ENCODE peak calls at places on chromosome 1, in nine cellular contexts. A, W, F, K, I, Z, N, Y and E are unnamed samples.

GRCh38 chr1:9942399-9942938 is 722 bp downstream of the LZIC start:
- DNase-seq in A (no peak), W (no peak), F (peak; percentile 18), K (no peak), I (peak; percentile 62), Z (peak; percentile 63), N (no peak), Y (peak; percentile 6), E (peak; percentile 10)

GRCh38 chr1:223776075-223776814 is 63.9 kb downstream of the CAPN2 start:
- DNase-seq in A (no peak), W (no peak), F (no peak), K (peak; percentile 12), I (peak; percentile 95), Z (no peak), N (no peak), Y (peak; percentile 67), E (peak; percentile 17)

GRCh38 chr1:226602186-226603029 is 53.8 kb downstream of the STUM start:
- DNase-seq in A (peak; percentile 36), W (no peak), F (no peak), K (no peak), I (peak; percentile 80), Z (no peak), N (no peak), Y (no peak), E (no peak)

GRCh38 chr1:229397762-229398161 is 36.1 kb downstream of the ACTA1 start:
- DNase-seq in A (no peak), W (no peak), F (no peak), K (no peak), I (no peak), Z (no peak), N (no peak), Y (no peak), E (no peak)

GRCh38 chr1:227043755-227044154 is 103.7 kb downstream of the COQ8A start:
- DNase-seq in A (no peak), W (no peak), F (no peak), K (no peak), I (peak; percentile 94), Z (no peak), N (no peak), Y (no peak), E (no peak)

GRCh38 chr1:8182034-8182761 is 135.7 kb upstream of the SLC45A1 start:
- DNase-seq in A (peak; percentile 63), W (no peak), F (no peak), K (no peak), I (peak; percentile 98), Z (peak; percentile 49), N (no peak), Y (peak; percentile 68), E (no peak)

GRCh38 chr1:92446546-92446945 is 40.2 kb downstream of the GFI1 start:
- DNase-seq in A (no peak), W (no peak), F (no peak), K (no peak), I (peak; percentile 99), Z (no peak), N (no peak), Y (no peak), E (no peak)

GRCh38 chr1:226677121-226678020 is 61.7 kb downstream of the ITPKB start:
- DNase-seq in A (peak; percentile 83), W (no peak), F (no peak), K (peak; percentile 69), I (peak; percentile 76), Z (no peak), N (peak; percentile 63), Y (no peak), E (peak; percentile 61)

GRCh38 chr1:43742026-43742425 is 34.7 kb downstream of the ST3GAL3 start:
- DNase-seq in A (no peak), W (no peak), F (no peak), K (no peak), I (no peak), Z (no peak), N (no peak), Y (no peak), E (no peak)

GRCh38 chr1:212951058-212951923 is 950 bp downstream of the VASH2 start:
- DNase-seq in A (no peak), W (peak; percentile 43), F (peak; percentile 18), K (no peak), I (no peak), Z (peak; percentile 52), N (no peak), Y (no peak), E (no peak)